ENCODE peak calls at places on chromosomes 1 and 21, in ten cellular contexts. One of them, this sample, is unnamed.

GRCh38 chr1:91553196-91553595 is 52.5 kb downstream of the CDC7 start:
- DNase-seq in transverse colon: no peak
- DNase-seq in tibial nerve: no peak
- DNase-seq in breast epithelium: peak; percentile 84
- DNase-seq in H1: no peak
- DNase-seq in uterus: peak; percentile 43
- DNase-seq in heart left ventricle: no peak
- DNase-seq in upper lobe of left lung: no peak
- DNase-seq in stomach: no peak
- DNase-seq in IMR-90: peak; percentile 80
- DNase-seq in this sample: no peak

GRCh38 chr21:31235671-31236450 is 108.2 kb downstream of the TIAM1 start:
- DNase-seq in transverse colon: no peak
- DNase-seq in IMR-90: no peak
- DNase-seq in upper lobe of left lung: no peak
- DNase-seq in uterus: no peak
- DNase-seq in breast epithelium: no peak
- DNase-seq in H1: no peak
- DNase-seq in heart left ventricle: no peak
- DNase-seq in tibial nerve: no peak
- DNase-seq in stomach: no peak
- DNase-seq in this sample: no peak

GRCh38 chr1:175152006-175152652 is 40.4 kb downstream of the KIAA0040 start:
- DNase-seq in stomach: peak; percentile 71
- DNase-seq in H1: no peak
- DNase-seq in uterus: peak; percentile 51
- DNase-seq in heart left ventricle: no peak
- DNase-seq in tibial nerve: peak; percentile 32
- DNase-seq in transverse colon: peak; percentile 66
- DNase-seq in breast epithelium: peak; percentile 34
- DNase-seq in upper lobe of left lung: no peak
- DNase-seq in IMR-90: peak; percentile 22
- DNase-seq in this sample: peak; percentile 53

GRCh38 chr1:180932373-180932772 is 19.7 kb downstream of the KIAA1614 start:
- DNase-seq in IMR-90: no peak
- DNase-seq in stomach: no peak
- DNase-seq in transverse colon: no peak
- DNase-seq in tibial nerve: no peak
- DNase-seq in heart left ventricle: no peak
- DNase-seq in H1: no peak
- DNase-seq in breast epithelium: no peak
- DNase-seq in upper lobe of left lung: no peak
- DNase-seq in uterus: no peak
- DNase-seq in this sample: no peak

GRCh38 chr1:91752324-91752723 is 133.6 kb downstream of the TGFBR3 start:
- DNase-seq in transverse colon: no peak
- DNase-seq in heart left ventricle: no peak
- DNase-seq in IMR-90: no peak
- DNase-seq in breast epithelium: no peak
- DNase-seq in tibial nerve: no peak
- DNase-seq in upper lobe of left lung: no peak
- DNase-seq in uterus: no peak
- DNase-seq in stomach: no peak
- DNase-seq in H1: no peak
- DNase-seq in this sample: no peak

GRCh38 chr1:205344010-205344808 is 12.5 kb downstream of the KLHDC8A start:
- DNase-seq in upper lobe of left lung: peak; percentile 86
- DNase-seq in uterus: no peak
- DNase-seq in breast epithelium: no peak
- DNase-seq in transverse colon: peak; percentile 45
- DNase-seq in H1: no peak
- DNase-seq in stomach: peak; percentile 66
- DNase-seq in heart left ventricle: no peak
- DNase-seq in tibial nerve: no peak
- DNase-seq in IMR-90: no peak
- DNase-seq in this sample: peak; percentile 46

GRCh38 chr1:22141493-22141892 is 1.4 kb downstream of the WNT4 start:
- DNase-seq in H1: no peak
- DNase-seq in heart left ventricle: no peak
- DNase-seq in tibial nerve: no peak
- DNase-seq in transverse colon: no peak
- DNase-seq in stomach: no peak
- DNase-seq in IMR-90: no peak
- DNase-seq in uterus: no peak
- DNase-seq in breast epithelium: no peak
- DNase-seq in upper lobe of left lung: no peak
- DNase-seq in this sample: no peak

GRCh38 chr1:209870151-209870831 is 42.5 kb downstream of the UTP25 start:
- DNase-seq in transverse colon: no peak
- DNase-seq in heart left ventricle: no peak
- DNase-seq in upper lobe of left lung: no peak
- DNase-seq in breast epithelium: no peak
- DNase-seq in H1: no peak
- DNase-seq in tibial nerve: no peak
- DNase-seq in uterus: no peak
- DNase-seq in IMR-90: peak; percentile 13
- DNase-seq in stomach: no peak
- DNase-seq in this sample: no peak

GRCh38 chr1:6625579-6626149 is 996 bp downstream of the THAP3 start:
- DNase-seq in breast epithelium: no peak
- DNase-seq in H1: no peak
- DNase-seq in transverse colon: peak; percentile 45
- DNase-seq in stomach: peak; percentile 38
- DNase-seq in tibial nerve: no peak
- DNase-seq in IMR-90: peak; percentile 71
- DNase-seq in heart left ventricle: no peak
- DNase-seq in upper lobe of left lung: no peak
- DNase-seq in uterus: no peak
- DNase-seq in this sample: no peak

GRCh38 chr21:25733859-25734653 is 648 bp downstream of the ATP5PF start:
- DNase-seq in heart left ventricle: peak; percentile 41
- DNase-seq in breast epithelium: no peak
- DNase-seq in uterus: no peak
- DNase-seq in transverse colon: no peak
- DNase-seq in tibial nerve: no peak
- DNase-seq in stomach: no peak
- DNase-seq in upper lobe of left lung: peak; percentile 90
- DNase-seq in IMR-90: peak; percentile 35
- DNase-seq in H1: no peak
- DNase-seq in this sample: no peak

GRCh38 chr1:25428475-25429166 is 2.1 kb upstream of the MACO1 start:
- DNase-seq in H1: no peak
- DNase-seq in upper lobe of left lung: no peak
- DNase-seq in stomach: no peak
- DNase-seq in tibial nerve: no peak
- DNase-seq in IMR-90: no peak
- DNase-seq in uterus: no peak
- DNase-seq in heart left ventricle: no peak
- DNase-seq in breast epithelium: no peak
- DNase-seq in transverse colon: no peak
- DNase-seq in this sample: no peak

GRCh38 chr1:25430666-25431494 is at the start of gene MACO1:
- DNase-seq in breast epithelium: peak; percentile 96
- DNase-seq in tibial nerve: peak; percentile 95
- DNase-seq in heart left ventricle: peak; percentile 97
- DNase-seq in stomach: peak; percentile 97
- DNase-seq in transverse colon: peak; percentile 98
- DNase-seq in IMR-90: peak; percentile 94
- DNase-seq in upper lobe of left lung: peak; percentile 98
- DNase-seq in uterus: peak; percentile 96
- DNase-seq in H1: peak; percentile 74
- DNase-seq in this sample: peak; percentile 97

GRCh38 chr1:25431495-25432363 is 1.0 kb downstream of the MACO1 start:
- DNase-seq in stomach: no peak
- DNase-seq in transverse colon: no peak
- DNase-seq in H1: no peak
- DNase-seq in heart left ventricle: peak; percentile 33
- DNase-seq in breast epithelium: no peak
- DNase-seq in uterus: peak; percentile 36
- DNase-seq in IMR-90: no peak
- DNase-seq in tibial nerve: no peak
- DNase-seq in upper lobe of left lung: no peak
- DNase-seq in this sample: no peak

GRCh38 chr1:25432364-25432719 is 1.6 kb downstream of the MACO1 start:
- DNase-seq in tibial nerve: no peak
- DNase-seq in transverse colon: no peak
- DNase-seq in IMR-90: no peak
- DNase-seq in breast epithelium: no peak
- DNase-seq in stomach: no peak
- DNase-seq in H1: no peak
- DNase-seq in uterus: no peak
- DNase-seq in heart left ventricle: no peak
- DNase-seq in upper lobe of left lung: no peak
- DNase-seq in this sample: no peak

GRCh38 chr1:25430073-25430665 is 528 bp upstream of the MACO1 start:
- DNase-seq in uterus: peak; percentile 70
- DNase-seq in breast epithelium: peak; percentile 66
- DNase-seq in H1: peak; percentile 25
- DNase-seq in tibial nerve: peak; percentile 63
- DNase-seq in upper lobe of left lung: peak; percentile 97
- DNase-seq in stomach: peak; percentile 90
- DNase-seq in transverse colon: peak; percentile 88
- DNase-seq in heart left ventricle: peak; percentile 90
- DNase-seq in IMR-90: peak; percentile 71
- DNase-seq in this sample: peak; percentile 83
- TF ChIP-seq POLR2A in uterus: peak; percentile 62
- TF ChIP-seq POLR2A in breast epithelium: no peak
- TF ChIP-seq POLR2A in H1: no peak
- TF ChIP-seq POLR2A in tibial nerve: peak; percentile 62
- TF ChIP-seq POLR2A in upper lobe of left lung: peak; percentile 96
- TF ChIP-seq POLR2A in stomach: peak; percentile 72
- TF ChIP-seq POLR2A in transverse colon: peak; percentile 92
- TF ChIP-seq POLR2A in heart left ventricle: peak; percentile 42
- TF ChIP-seq POLR2A in IMR-90: peak; percentile 95
- TF ChIP-seq POLR2A in this sample: peak; percentile 16

GRCh38 chr1:13512472-13512871 is 1.3 kb downstream of the LRRC38 start:
- DNase-seq in breast epithelium: no peak
- DNase-seq in H1: no peak
- DNase-seq in stomach: no peak
- DNase-seq in transverse colon: no peak
- DNase-seq in uterus: no peak
- DNase-seq in upper lobe of left lung: no peak
- DNase-seq in heart left ventricle: no peak
- DNase-seq in IMR-90: no peak
- DNase-seq in tibial nerve: no peak
- DNase-seq in this sample: no peak

GRCh38 chr1:13517193-13517812 is 3.5 kb upstream of the LRRC38 start:
- DNase-seq in IMR-90: no peak
- DNase-seq in H1: no peak
- DNase-seq in heart left ventricle: no peak
- DNase-seq in tibial nerve: no peak
- DNase-seq in transverse colon: no peak
- DNase-seq in upper lobe of left lung: no peak
- DNase-seq in stomach: no peak
- DNase-seq in breast epithelium: no peak
- DNase-seq in uterus: no peak
- DNase-seq in this sample: peak; percentile 14

GRCh38 chr1:13516606-13517005 is 2.8 kb upstream of the LRRC38 start:
- DNase-seq in breast epithelium: no peak
- DNase-seq in H1: no peak
- DNase-seq in IMR-90: no peak
- DNase-seq in transverse colon: no peak
- DNase-seq in upper lobe of left lung: no peak
- DNase-seq in tibial nerve: no peak
- DNase-seq in heart left ventricle: no peak
- DNase-seq in uterus: no peak
- DNase-seq in stomach: no peak
- DNase-seq in this sample: no peak

GRCh38 chr1:13513063-13513884 is 529 bp downstream of the LRRC38 start:
- DNase-seq in breast epithelium: no peak
- DNase-seq in tibial nerve: no peak
- DNase-seq in IMR-90: no peak
- DNase-seq in heart left ventricle: no peak
- DNase-seq in upper lobe of left lung: peak; percentile 74
- DNase-seq in stomach: no peak
- DNase-seq in H1: no peak
- DNase-seq in transverse colon: no peak
- DNase-seq in uterus: no peak
- DNase-seq in this sample: no peak

GRCh38 chr1:13513885-13514546 is at the start of gene LRRC38:
- DNase-seq in tibial nerve: no peak
- DNase-seq in transverse colon: peak; percentile 10
- DNase-seq in upper lobe of left lung: peak; percentile 86
- DNase-seq in heart left ventricle: peak; percentile 40
- DNase-seq in uterus: no peak
- DNase-seq in stomach: no peak
- DNase-seq in H1: no peak
- DNase-seq in breast epithelium: no peak
- DNase-seq in IMR-90: no peak
- DNase-seq in this sample: no peak
- TF ChIP-seq CTCF in tibial nerve: no peak
- TF ChIP-seq CTCF in transverse colon: no peak
- TF ChIP-seq CTCF in upper lobe of left lung: no peak
- TF ChIP-seq CTCF in heart left ventricle: peak; percentile 6
- TF ChIP-seq CTCF in uterus: no peak
- TF ChIP-seq CTCF in stomach: no peak
- TF ChIP-seq CTCF in H1: peak; percentile 47
- TF ChIP-seq CTCF in breast epithelium: no peak
- TF ChIP-seq CTCF in IMR-90: no peak
- TF ChIP-seq CTCF in this sample: no peak

GRCh38 chr1:4023678-4024077 is 123.6 kb upstream of the C1orf174 start:
- DNase-seq in IMR-90: no peak
- DNase-seq in transverse colon: no peak
- DNase-seq in uterus: no peak
- DNase-seq in breast epithelium: no peak
- DNase-seq in stomach: no peak
- DNase-seq in heart left ventricle: no peak
- DNase-seq in upper lobe of left lung: no peak
- DNase-seq in H1: no peak
- DNase-seq in tibial nerve: no peak
- DNase-seq in this sample: no peak
- H3K27me3 ChIP-seq in IMR-90: no peaks in the 10 kb centered on the region
- H3K27me3 ChIP-seq in transverse colon: no peaks in the 10 kb centered on the region
- H3K27me3 ChIP-seq in uterus: no peaks in the 10 kb centered on the region
- H3K27me3 ChIP-seq in breast epithelium: peaks cover 20% of the 10 kb centered on the region
- H3K27me3 ChIP-seq in stomach: peaks cover 4% of the 10 kb centered on the region
- H3K27me3 ChIP-seq in heart left ventricle: peaks cover 4% of the 10 kb centered on the region
- H3K27me3 ChIP-seq in upper lobe of left lung: no peaks in the 10 kb centered on the region
- H3K27me3 ChIP-seq in H1: no peaks in the 10 kb centered on the region
- H3K27me3 ChIP-seq in tibial nerve: no peaks in the 10 kb centered on the region
- H3K27me3 ChIP-seq in this sample: no peaks in the 10 kb centered on the region

DNA sequence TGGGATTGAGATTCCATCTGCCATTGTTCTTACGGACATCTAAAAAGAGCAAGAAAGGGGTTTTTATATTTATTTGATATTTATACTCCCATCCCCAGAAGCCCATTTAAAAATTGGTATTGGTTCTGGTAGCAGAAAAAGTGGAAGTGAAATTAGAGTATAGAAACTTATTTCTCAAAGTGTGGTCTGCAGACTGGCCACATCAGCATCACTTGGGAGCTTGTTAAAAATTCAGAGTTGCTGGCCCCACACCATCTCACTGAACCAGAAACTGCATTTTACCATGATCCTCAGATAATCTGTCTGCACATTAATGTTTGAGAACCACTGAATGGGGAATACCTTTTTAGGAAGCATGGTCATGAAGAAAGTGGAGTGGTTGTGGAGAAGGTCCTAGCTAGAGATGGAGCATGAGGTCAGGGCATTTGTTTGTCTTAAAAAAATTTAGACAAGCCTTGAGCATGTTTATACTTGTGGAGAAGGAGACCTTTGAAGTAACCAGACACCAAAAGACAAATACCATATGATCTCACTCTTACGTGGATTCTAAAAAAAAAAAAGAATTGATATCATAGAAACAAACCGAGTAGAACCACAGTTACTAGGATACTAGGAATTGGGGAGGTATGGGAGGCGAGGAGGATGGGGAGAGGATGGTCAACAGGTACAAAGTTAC is 116.3 kb downstream of the ST6GALNAC3 start:
- DNase-seq in heart left ventricle: no peak
- DNase-seq in H1: no peak
- DNase-seq in breast epithelium: no peak
- DNase-seq in transverse colon: no peak
- DNase-seq in tibial nerve: no peak
- DNase-seq in upper lobe of left lung: no peak
- DNase-seq in uterus: no peak
- DNase-seq in stomach: no peak
- DNase-seq in IMR-90: no peak
- DNase-seq in this sample: no peak
- TF ChIP-seq POLR2A in heart left ventricle: no peak
- TF ChIP-seq POLR2A in H1: no peak
- TF ChIP-seq POLR2A in breast epithelium: no peak
- TF ChIP-seq POLR2A in transverse colon: no peak
- TF ChIP-seq POLR2A in tibial nerve: no peak
- TF ChIP-seq POLR2A in upper lobe of left lung: no peak
- TF ChIP-seq POLR2A in uterus: no peak
- TF ChIP-seq POLR2A in stomach: no peak
- TF ChIP-seq POLR2A in IMR-90: no peak
- TF ChIP-seq POLR2A in this sample: no peak